ENCODE peak calls at places on chromosome 19, in nine cellular contexts. One of them, this sample, is unnamed.

GRCh38 chr19:32388393-32388724 is 17.2 kb upstream of the DPY19L3 start:
- DNase-seq in heart left ventricle: no peak
- DNase-seq in mammary epithelial cell: no peak
- DNase-seq in thoracic aorta: no peak
- DNase-seq in astrocyte of the spinal cord: no peak
- DNase-seq in Caco-2: no peak
- DNase-seq in epithelial cell of esophagus: no peak
- DNase-seq in K562: no peak
- DNase-seq in A549: no peak
- DNase-seq in this sample: no peak

GRCh38 chr19:18915639-18916038 is 3.5 kb downstream of the COPE start:
- DNase-seq in heart left ventricle: no peak
- DNase-seq in mammary epithelial cell: peak; percentile 32
- DNase-seq in thoracic aorta: no peak
- DNase-seq in astrocyte of the spinal cord: peak; percentile 18
- DNase-seq in Caco-2: peak; percentile 51
- DNase-seq in epithelial cell of esophagus: peak; percentile 64
- DNase-seq in K562: no peak
- DNase-seq in A549: peak; percentile 68
- DNase-seq in this sample: no peak

GRCh38 chr19:18144361-18144760 is 8.6 kb upstream of the PIK3R2 start:
- DNase-seq in heart left ventricle: no peak
- DNase-seq in mammary epithelial cell: no peak
- DNase-seq in thoracic aorta: no peak
- DNase-seq in astrocyte of the spinal cord: no peak
- DNase-seq in Caco-2: no peak
- DNase-seq in epithelial cell of esophagus: no peak
- DNase-seq in K562: no peak
- DNase-seq in A549: no peak
- DNase-seq in this sample: no peak

GRCh38 chr19:34985249-34986022 is 14.7 kb upstream of the GRAMD1A start:
- DNase-seq in heart left ventricle: peak; percentile 68
- DNase-seq in mammary epithelial cell: no peak
- DNase-seq in thoracic aorta: no peak
- DNase-seq in astrocyte of the spinal cord: no peak
- DNase-seq in Caco-2: no peak
- DNase-seq in epithelial cell of esophagus: peak; percentile 23
- DNase-seq in K562: no peak
- DNase-seq in A549: no peak
- DNase-seq in this sample: no peak

GRCh38 chr19:2791876-2792275 is 6.6 kb downstream of the THOP1 start:
- DNase-seq in heart left ventricle: no peak
- DNase-seq in mammary epithelial cell: no peak
- DNase-seq in thoracic aorta: no peak
- DNase-seq in astrocyte of the spinal cord: no peak
- DNase-seq in Caco-2: no peak
- DNase-seq in epithelial cell of esophagus: no peak
- DNase-seq in K562: no peak
- DNase-seq in A549: no peak
- DNase-seq in this sample: no peak

GRCh38 chr19:34482380-34483250 is 1.1 kb downstream of the WTIP start:
- DNase-seq in heart left ventricle: no peak
- DNase-seq in mammary epithelial cell: peak; percentile 47
- DNase-seq in thoracic aorta: no peak
- DNase-seq in astrocyte of the spinal cord: peak; percentile 22
- DNase-seq in Caco-2: no peak
- DNase-seq in epithelial cell of esophagus: peak; percentile 51
- DNase-seq in K562: no peak
- DNase-seq in A549: peak; percentile 64
- DNase-seq in this sample: no peak

GRCh38 chr19:12840091-12841079 is 2.1 kb downstream of the MAST1 start:
- DNase-seq in heart left ventricle: no peak
- DNase-seq in mammary epithelial cell: peak; percentile 84
- DNase-seq in thoracic aorta: no peak
- DNase-seq in astrocyte of the spinal cord: peak; percentile 39
- DNase-seq in Caco-2: peak; percentile 85
- DNase-seq in epithelial cell of esophagus: peak; percentile 96
- DNase-seq in K562: peak; percentile 97
- DNase-seq in A549: peak; percentile 80
- DNase-seq in this sample: no peak

GRCh38 chr19:17824339-17824738 is 3.0 kb upstream of the INSL3 start:
- DNase-seq in heart left ventricle: no peak
- DNase-seq in mammary epithelial cell: no peak
- DNase-seq in thoracic aorta: no peak
- DNase-seq in astrocyte of the spinal cord: no peak
- DNase-seq in Caco-2: no peak
- DNase-seq in epithelial cell of esophagus: no peak
- DNase-seq in K562: no peak
- DNase-seq in A549: no peak
- DNase-seq in this sample: no peak

GRCh38 chr19:38617764-38618589 is at the start of gene MAP4K1:
- DNase-seq in heart left ventricle: peak; percentile 57
- DNase-seq in mammary epithelial cell: no peak
- DNase-seq in thoracic aorta: no peak
- DNase-seq in astrocyte of the spinal cord: no peak
- DNase-seq in Caco-2: no peak
- DNase-seq in epithelial cell of esophagus: peak; percentile 45
- DNase-seq in K562: peak; percentile 34
- DNase-seq in A549: no peak
- DNase-seq in this sample: no peak

GRCh38 chr19:4636761-4637160 is 2.6 kb upstream of the TNFAIP8L1 start:
- DNase-seq in heart left ventricle: no peak
- DNase-seq in mammary epithelial cell: no peak
- DNase-seq in thoracic aorta: no peak
- DNase-seq in astrocyte of the spinal cord: no peak
- DNase-seq in Caco-2: no peak
- DNase-seq in epithelial cell of esophagus: no peak
- DNase-seq in K562: no peak
- DNase-seq in A549: no peak
- DNase-seq in this sample: no peak

GRCh38 chr19:4007836-4008539 is 452 bp downstream of the PIAS4 start:
- DNase-seq in heart left ventricle: peak; percentile 43
- DNase-seq in mammary epithelial cell: no peak
- DNase-seq in thoracic aorta: no peak
- DNase-seq in astrocyte of the spinal cord: no peak
- DNase-seq in Caco-2: no peak
- DNase-seq in epithelial cell of esophagus: no peak
- DNase-seq in K562: peak; percentile 62
- DNase-seq in A549: no peak
- DNase-seq in this sample: no peak

GRCh38 chr19:8209965-8210659 is 942 bp downstream of the CERS4 start:
- DNase-seq in heart left ventricle: no peak
- DNase-seq in mammary epithelial cell: no peak
- DNase-seq in thoracic aorta: no peak
- DNase-seq in astrocyte of the spinal cord: no peak
- DNase-seq in Caco-2: no peak
- DNase-seq in epithelial cell of esophagus: no peak
- DNase-seq in K562: no peak
- DNase-seq in A549: no peak
- DNase-seq in this sample: no peak

GRCh38 chr19:4533334-4533733 is 1.7 kb downstream of the PLIN5 start:
- DNase-seq in heart left ventricle: no peak
- DNase-seq in mammary epithelial cell: no peak
- DNase-seq in thoracic aorta: no peak
- DNase-seq in astrocyte of the spinal cord: no peak
- DNase-seq in Caco-2: no peak
- DNase-seq in epithelial cell of esophagus: no peak
- DNase-seq in K562: no peak
- DNase-seq in A549: no peak
- DNase-seq in this sample: no peak

GRCh38 chr19:14871619-14872230 is 14.2 kb downstream of the OR7A17 start:
- DNase-seq in heart left ventricle: no peak
- DNase-seq in mammary epithelial cell: peak; percentile 21
- DNase-seq in thoracic aorta: no peak
- DNase-seq in astrocyte of the spinal cord: peak; percentile 4
- DNase-seq in Caco-2: no peak
- DNase-seq in epithelial cell of esophagus: peak; percentile 6
- DNase-seq in K562: peak; percentile 29
- DNase-seq in A549: peak; percentile 1
- DNase-seq in this sample: no peak

GRCh38 chr19:52138614-52139290 is 986 bp downstream of the ZNF616 start:
- DNase-seq in heart left ventricle: peak; percentile 21
- DNase-seq in mammary epithelial cell: no peak
- DNase-seq in thoracic aorta: no peak
- DNase-seq in astrocyte of the spinal cord: peak; percentile 39
- DNase-seq in Caco-2: peak; percentile 49
- DNase-seq in epithelial cell of esophagus: peak; percentile 34
- DNase-seq in K562: peak; percentile 69
- DNase-seq in A549: no peak
- DNase-seq in this sample: no peak

GRCh38 chr19:34096020-34096915 is 76.0 kb upstream of the LSM14A start:
- DNase-seq in heart left ventricle: no peak
- DNase-seq in mammary epithelial cell: peak; percentile 18
- DNase-seq in thoracic aorta: no peak
- DNase-seq in astrocyte of the spinal cord: peak; percentile 60
- DNase-seq in Caco-2: no peak
- DNase-seq in epithelial cell of esophagus: peak; percentile 61
- DNase-seq in K562: peak; percentile 65
- DNase-seq in A549: peak; percentile 79
- DNase-seq in this sample: no peak

GRCh38 chr19:30174791-30175190 is 197.4 kb upstream of the ZNF536 start:
- DNase-seq in heart left ventricle: no peak
- DNase-seq in mammary epithelial cell: no peak
- DNase-seq in thoracic aorta: no peak
- DNase-seq in astrocyte of the spinal cord: no peak
- DNase-seq in Caco-2: no peak
- DNase-seq in epithelial cell of esophagus: no peak
- DNase-seq in K562: no peak
- DNase-seq in A549: no peak
- DNase-seq in this sample: no peak

GRCh38 chr19:29858000-29858596 is 46.3 kb downstream of the CCNE1 start:
- DNase-seq in heart left ventricle: no peak
- DNase-seq in mammary epithelial cell: no peak
- DNase-seq in thoracic aorta: no peak
- DNase-seq in astrocyte of the spinal cord: no peak
- DNase-seq in Caco-2: peak; percentile 82
- DNase-seq in epithelial cell of esophagus: peak; percentile 39
- DNase-seq in K562: peak; percentile 66
- DNase-seq in A549: peak; percentile 63
- DNase-seq in this sample: no peak

GRCh38 chr19:29302002-29302928 is 89.3 kb upstream of the UQCRFS1 start:
- DNase-seq in heart left ventricle: no peak
- DNase-seq in mammary epithelial cell: no peak
- DNase-seq in thoracic aorta: no peak
- DNase-seq in astrocyte of the spinal cord: no peak
- DNase-seq in Caco-2: no peak
- DNase-seq in epithelial cell of esophagus: no peak
- DNase-seq in K562: no peak
- DNase-seq in A549: no peak
- DNase-seq in this sample: no peak

GRCh38 chr19:18029617-18030338 is 21.8 kb downstream of the ARRDC2 start:
- DNase-seq in heart left ventricle: no peak
- DNase-seq in mammary epithelial cell: peak; percentile 37
- DNase-seq in thoracic aorta: no peak
- DNase-seq in astrocyte of the spinal cord: no peak
- DNase-seq in Caco-2: peak; percentile 57
- DNase-seq in epithelial cell of esophagus: peak; percentile 50
- DNase-seq in K562: no peak
- DNase-seq in A549: no peak
- DNase-seq in this sample: no peak

GRCh38 chr19:940591-941291 is 14.9 kb downstream of the ARID3A start:
- DNase-seq in heart left ventricle: peak; percentile 68
- DNase-seq in mammary epithelial cell: peak; percentile 59
- DNase-seq in thoracic aorta: peak; percentile 57
- DNase-seq in astrocyte of the spinal cord: peak; percentile 60
- DNase-seq in Caco-2: no peak
- DNase-seq in epithelial cell of esophagus: peak; percentile 48
- DNase-seq in K562: no peak
- DNase-seq in A549: peak; percentile 68
- DNase-seq in this sample: no peak

GRCh38 chr19:29934781-29935180 is 7.3 kb upstream of the URI1 start:
- DNase-seq in heart left ventricle: no peak
- DNase-seq in mammary epithelial cell: no peak
- DNase-seq in thoracic aorta: no peak
- DNase-seq in astrocyte of the spinal cord: no peak
- DNase-seq in Caco-2: no peak
- DNase-seq in epithelial cell of esophagus: no peak
- DNase-seq in K562: no peak
- DNase-seq in A549: no peak
- DNase-seq in this sample: no peak

GRCh38 chr19:14416743-14417214 is 2.4 kb downstream of the DDX39A start:
- DNase-seq in heart left ventricle: no peak
- DNase-seq in mammary epithelial cell: no peak
- DNase-seq in thoracic aorta: no peak
- DNase-seq in astrocyte of the spinal cord: no peak
- DNase-seq in Caco-2: no peak
- DNase-seq in epithelial cell of esophagus: peak; percentile 80
- DNase-seq in K562: no peak
- DNase-seq in A549: no peak
- DNase-seq in this sample: no peak

GRCh38 chr19:31262673-31263308 is 86.4 kb downstream of the TSHZ3 start:
- DNase-seq in heart left ventricle: no peak
- DNase-seq in mammary epithelial cell: no peak
- DNase-seq in thoracic aorta: no peak
- DNase-seq in astrocyte of the spinal cord: no peak
- DNase-seq in Caco-2: no peak
- DNase-seq in epithelial cell of esophagus: no peak
- DNase-seq in K562: no peak
- DNase-seq in A549: no peak
- DNase-seq in this sample: no peak
- H3K4me3 ChIP-seq in heart left ventricle: no peak overlapping the region
- H3K4me3 ChIP-seq in mammary epithelial cell: no peak overlapping the region
- H3K4me3 ChIP-seq in thoracic aorta: no peak overlapping the region
- H3K4me3 ChIP-seq in astrocyte of the spinal cord: no peak overlapping the region
- H3K4me3 ChIP-seq in Caco-2: no peak overlapping the region
- H3K4me3 ChIP-seq in epithelial cell of esophagus: no peak overlapping the region
- H3K4me3 ChIP-seq in K562: no peak overlapping the region
- H3K4me3 ChIP-seq in A549: no peak overlapping the region
- H3K4me3 ChIP-seq in this sample: no peak overlapping the region

GRCh38 chr19:49812997-49813861 is at the start of gene FUZ:
- DNase-seq in heart left ventricle: peak; percentile 97
- DNase-seq in mammary epithelial cell: peak; percentile 94
- DNase-seq in thoracic aorta: peak; percentile 91
- DNase-seq in astrocyte of the spinal cord: peak; percentile 99
- DNase-seq in Caco-2: peak; percentile 89
- DNase-seq in epithelial cell of esophagus: peak; percentile 96
- DNase-seq in K562: peak; percentile 97
- DNase-seq in A549: peak; percentile 100
- DNase-seq in this sample: peak; percentile 94
- TF ChIP-seq CTCF in heart left ventricle: peak; percentile 12
- TF ChIP-seq CTCF in mammary epithelial cell: no peak
- TF ChIP-seq CTCF in thoracic aorta: no peak
- TF ChIP-seq CTCF in astrocyte of the spinal cord: peak; percentile 41
- TF ChIP-seq CTCF in Caco-2: no peak
- TF ChIP-seq CTCF in epithelial cell of esophagus: peak; percentile 19
- TF ChIP-seq CTCF in K562: peak; percentile 21
- TF ChIP-seq CTCF in A549: no peak
- TF ChIP-seq CTCF in this sample: peak; percentile 35

GRCh38 chr19:46499692-46500091 is 4.0 kb upstream of the PNMA8B start:
- DNase-seq in heart left ventricle: no peak
- DNase-seq in mammary epithelial cell: no peak
- DNase-seq in thoracic aorta: no peak
- DNase-seq in astrocyte of the spinal cord: no peak
- DNase-seq in Caco-2: no peak
- DNase-seq in epithelial cell of esophagus: no peak
- DNase-seq in K562: no peak
- DNase-seq in A549: no peak
- DNase-seq in this sample: no peak
- H3K4me3 ChIP-seq in heart left ventricle: no peak overlapping the region
- H3K4me3 ChIP-seq in mammary epithelial cell: no peak overlapping the region
- H3K4me3 ChIP-seq in thoracic aorta: no peak overlapping the region
- H3K4me3 ChIP-seq in astrocyte of the spinal cord: no peak overlapping the region
- H3K4me3 ChIP-seq in Caco-2: no peak overlapping the region
- H3K4me3 ChIP-seq in epithelial cell of esophagus: no peak overlapping the region
- H3K4me3 ChIP-seq in K562: no peak overlapping the region
- H3K4me3 ChIP-seq in A549: no peak overlapping the region
- H3K4me3 ChIP-seq in this sample: no peak overlapping the region

GRCh38 chr19:40808021-40808325 is 9.0 kb downstream of the EGLN2 start:
- DNase-seq in heart left ventricle: no peak
- DNase-seq in mammary epithelial cell: no peak
- DNase-seq in thoracic aorta: no peak
- DNase-seq in astrocyte of the spinal cord: no peak
- DNase-seq in Caco-2: no peak
- DNase-seq in epithelial cell of esophagus: no peak
- DNase-seq in K562: no peak
- DNase-seq in A549: no peak
- DNase-seq in this sample: no peak
- TF ChIP-seq CTCF in heart left ventricle: no peak
- TF ChIP-seq CTCF in mammary epithelial cell: no peak
- TF ChIP-seq CTCF in thoracic aorta: no peak
- TF ChIP-seq CTCF in astrocyte of the spinal cord: no peak
- TF ChIP-seq CTCF in Caco-2: no peak
- TF ChIP-seq CTCF in epithelial cell of esophagus: no peak
- TF ChIP-seq CTCF in K562: peak; percentile 3
- TF ChIP-seq CTCF in A549: no peak
- TF ChIP-seq CTCF in this sample: no peak

This sample was measured in AG09309.